ENCODE peak calls at places on chromosomes 12 and 14, in seven cellular contexts. Y, W, J, E, U, V and S are unnamed samples.

GRCh38 chr12:15494329-15495046 is 172.2 kb downstream of the PTPRO start:
- DNase-seq in W (no peak), E (no peak), U (no peak), V (no peak), J (no peak), Y (no peak), S (no peak)

GRCh38 chr12:95601626-95602025 is 50.4 kb upstream of the USP44 start:
- DNase-seq in E (no peak), Y (no peak), J (peak; percentile 94), V (no peak), W (no peak), U (no peak), S (peak; percentile 68)

GRCh38 chr12:14936224-14936861 is 2.0 kb downstream of the ERP27 start:
- DNase-seq in U (no peak), W (no peak), E (peak; percentile 79), J (no peak), V (peak; percentile 66), Y (peak; percentile 80), S (no peak)

GRCh38 chr12:108004368-108004767 is 124.7 kb upstream of the WSCD2 start:
- DNase-seq in J (no peak), U (no peak), E (peak; percentile 39), W (peak; percentile 50), Y (peak; percentile 54), V (no peak), S (no peak)

GRCh38 chr14:52080171-52080800 is 11.4 kb upstream of the NID2 start:
- DNase-seq in J (peak; percentile 77), Y (no peak), W (no peak), V (peak; percentile 71), U (no peak), E (no peak), S (peak; percentile 88)

GRCh38 chr14:38042356-38042755 is 165.3 kb upstream of the SSTR1 start:
- DNase-seq in W (no peak), J (peak; percentile 75), E (no peak), V (no peak), U (peak; percentile 19), Y (peak; percentile 87), S (peak; percentile 93)

GRCh38 chr12:2753536-2753935 is 41.2 kb upstream of the FKBP4 start:
- DNase-seq in J (no peak), U (no peak), Y (no peak), E (peak; percentile 46), W (no peak), V (no peak), S (no peak)

GRCh38 chr12:15918066-15918465 is 6.9 kb downstream of the DERA start:
- DNase-seq in W (no peak), U (no peak), E (no peak), V (no peak), Y (no peak), J (no peak), S (no peak)

GRCh38 chr14:104561661-104562495 is 17.7 kb upstream of the C14orf180 start:
- DNase-seq in V (no peak), E (no peak), W (no peak), Y (no peak), J (no peak), U (no peak), S (no peak)

GRCh38 chr14:101101456-101102056 is 198.0 kb upstream of the RTL1 start:
- DNase-seq in W (no peak), V (peak; percentile 9), E (no peak), U (no peak), J (no peak), Y (peak; percentile 83), S (no peak)

GRCh38 chr14:56271988-56272387 is 153.8 kb downstream of the PELI2 start:
- DNase-seq in W (no peak), Y (no peak), J (peak; percentile 71), E (no peak), U (no peak), V (no peak), S (no peak)

GRCh38 chr12:86526060-86526595 is 269.9 kb upstream of the MGAT4C start:
- DNase-seq in E (no peak), J (no peak), Y (no peak), U (no peak), W (no peak), V (no peak), S (no peak)

DNA sequence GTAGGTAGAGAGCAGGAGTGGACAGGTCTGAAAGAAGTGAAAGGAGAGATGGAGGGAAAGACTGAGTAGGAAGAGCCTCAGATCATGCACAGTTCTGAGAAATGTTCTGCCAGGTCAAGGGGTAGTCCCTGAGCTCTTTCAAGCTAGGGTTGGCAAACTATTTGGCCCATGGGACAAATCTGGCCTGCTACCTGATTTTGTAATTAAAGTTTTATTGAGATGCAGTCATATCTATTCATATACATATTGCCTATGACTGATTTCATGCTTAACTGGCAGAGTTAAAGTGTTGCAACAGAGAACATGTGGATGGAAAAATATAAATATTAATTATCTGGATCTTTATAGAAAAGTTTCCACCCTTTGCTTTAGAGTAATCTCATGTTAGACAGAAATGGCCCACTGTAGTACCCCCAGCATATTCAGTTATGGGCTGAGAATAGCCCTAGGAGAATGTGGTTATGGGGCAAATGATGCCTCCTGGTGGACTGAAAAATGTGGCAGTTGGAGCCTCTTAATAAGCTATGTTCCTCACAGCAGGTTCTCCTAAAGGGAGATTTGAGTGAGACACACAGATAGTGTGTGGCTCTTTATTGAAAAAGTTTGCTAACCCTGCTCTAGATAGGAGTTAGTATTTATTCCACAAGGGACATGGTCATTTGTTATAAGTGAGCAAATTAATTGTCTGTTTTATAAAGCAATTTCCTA is 476.9 kb downstream of the LRIG3 start:
- DNase-seq in E (peak; percentile 45), U (no peak), J (peak; percentile 13), V (no peak), W (no peak), Y (peak; percentile 67), S (peak; percentile 37)
- H2BK120ac ChIP-seq in E (no peak overlapping the region), U (no peak overlapping the region), J (peak overlapping the region; percentile 48), V (no peak overlapping the region), W (no peak overlapping the region), Y (no peak overlapping the region), S (no peak overlapping the region)

GRCh38 chr12:117629454-117629853 is 268.0 kb upstream of the NOS1 start:
- DNase-seq in Y (no peak), E (no peak), U (no peak), J (no peak), W (no peak), V (no peak), S (no peak)
- H2BK120ac ChIP-seq in Y (no peak overlapping the region), E (no peak overlapping the region), U (no peak overlapping the region), J (no peak overlapping the region), W (no peak overlapping the region), V (no peak overlapping the region), S (no peak overlapping the region)

DNA sequence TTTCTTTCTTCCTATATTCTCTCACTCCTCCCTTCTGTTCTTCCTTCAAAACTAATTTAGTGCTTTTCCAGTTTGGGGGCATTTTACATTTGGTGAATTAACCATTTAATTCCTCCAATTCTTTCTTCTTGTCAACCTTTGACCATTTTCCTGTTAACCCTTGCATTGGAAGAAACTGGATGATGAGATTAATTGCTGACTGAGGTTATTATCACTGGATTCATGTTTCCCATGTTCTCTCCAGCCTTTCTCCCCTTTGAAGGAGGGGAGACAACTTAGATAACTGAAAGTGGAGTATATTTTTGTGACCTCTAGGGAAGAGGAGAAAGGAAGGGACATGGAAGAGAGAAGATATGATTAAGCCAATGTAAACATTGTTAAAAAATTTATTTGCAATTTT is 70.5 kb downstream of the SLCO1A2 start:
- DNase-seq in Y (no peak), V (no peak), U (no peak), E (no peak), W (no peak), J (no peak), S (no peak)
- H2BK120ac ChIP-seq in Y (no peak overlapping the region), V (no peak overlapping the region), U (no peak overlapping the region), E (no peak overlapping the region), W (no peak overlapping the region), J (no peak overlapping the region), S (no peak overlapping the region)

DNA sequence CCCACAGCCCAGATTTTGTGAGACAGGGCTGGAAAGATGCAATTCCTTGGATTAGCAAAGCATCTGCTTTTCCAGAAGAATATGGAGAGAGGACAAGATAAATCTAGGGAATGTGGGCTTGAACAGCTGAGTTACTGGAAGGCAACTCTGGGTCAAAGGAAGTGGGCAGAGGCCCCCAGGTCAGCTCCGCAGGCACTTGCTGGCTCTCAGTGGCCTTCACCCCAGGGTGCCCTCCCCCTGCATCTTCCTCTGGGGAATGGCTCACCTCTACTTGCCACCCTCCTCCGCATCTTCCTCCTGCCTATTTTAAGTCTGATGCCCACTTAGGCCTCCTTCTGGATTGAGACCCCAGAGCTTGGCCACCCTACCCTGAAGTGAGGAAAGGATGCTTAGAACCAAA is 10.5 kb upstream of the PNMA1 start:
- DNase-seq in J (no peak), U (no peak), W (no peak), E (no peak), V (no peak), Y (no peak), S (no peak)
- H2BK120ac ChIP-seq in J (peak overlapping the region; percentile 29), U (no peak overlapping the region), W (no peak overlapping the region), E (no peak overlapping the region), V (no peak overlapping the region), Y (no peak overlapping the region), S (peak overlapping the region; percentile 30)

GRCh38 chr14:61320806-61321384 is 484 bp upstream of the PRKCH start:
- DNase-seq in Y (no peak), V (peak; percentile 57), J (no peak), E (no peak), W (no peak), U (no peak), S (no peak)

GRCh38 chr14:61322011-61322798 is 826 bp downstream of the PRKCH start:
- DNase-seq in J (no peak), W (no peak), Y (no peak), U (no peak), E (peak; percentile 38), V (peak; percentile 74), S (no peak)

GRCh38 chr14:61319086-61319485 is 2.3 kb upstream of the PRKCH start:
- DNase-seq in W (no peak), V (no peak), J (no peak), Y (no peak), E (no peak), U (no peak), S (no peak)

GRCh38 chr14:61321385-61322010 is at the start of gene PRKCH:
- DNase-seq in E (peak; percentile 74), Y (peak; percentile 89), U (peak; percentile 36), J (peak; percentile 25), W (peak; percentile 23), V (peak; percentile 87), S (peak; percentile 17)

DNA sequence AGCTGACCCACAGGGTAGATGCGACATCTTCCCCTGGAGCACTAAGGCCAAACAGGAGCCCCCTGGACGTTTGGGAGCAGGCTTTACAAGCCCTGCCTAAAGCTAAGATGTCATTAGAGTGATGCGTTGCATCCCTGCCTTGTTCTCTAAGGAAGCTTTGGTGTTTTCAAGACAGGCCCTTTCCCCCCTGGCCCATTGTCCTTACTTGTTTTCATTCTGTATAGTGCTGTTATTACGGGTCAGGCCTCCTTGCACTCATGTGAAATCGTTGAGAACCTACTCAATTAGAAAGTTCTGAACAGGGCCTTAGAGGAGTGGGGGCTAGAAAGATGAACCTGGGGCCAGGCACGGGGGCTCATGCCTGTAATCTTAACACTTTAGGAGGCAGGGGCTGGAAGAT is 1.7 kb upstream of the PRKCH start:
- DNase-seq in V (no peak), E (no peak), J (no peak), U (no peak), Y (no peak), W (no peak), S (no peak)
- H2BK120ac ChIP-seq in V (peak overlapping the region; percentile 30), E (no peak overlapping the region), J (no peak overlapping the region), U (no peak overlapping the region), Y (no peak overlapping the region), W (no peak overlapping the region), S (no peak overlapping the region)

DNA sequence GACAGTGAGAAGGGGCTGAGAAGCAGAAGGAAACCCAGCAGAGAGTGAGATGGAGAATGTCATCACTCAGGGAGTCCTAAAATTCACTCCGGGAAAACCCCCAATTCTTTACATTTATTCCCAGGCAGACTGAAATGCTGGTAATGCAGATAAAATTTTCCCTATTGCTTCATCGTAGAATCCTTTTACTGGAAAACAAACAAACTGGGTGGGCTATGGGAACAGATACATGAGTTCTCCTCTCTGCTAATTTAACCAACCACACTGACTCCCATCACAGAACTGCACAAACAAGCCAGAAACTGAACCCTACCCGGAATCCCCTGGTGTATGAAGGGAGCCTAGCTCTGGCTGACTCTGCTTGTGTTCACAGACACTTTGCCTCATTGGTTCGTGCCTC is 20.9 kb downstream of the HEBP1 start:
- DNase-seq in W (no peak), V (peak; percentile 67), U (no peak), J (peak; percentile 81), E (no peak), Y (no peak), S (peak; percentile 89)
- H2BK120ac ChIP-seq in W (no peak overlapping the region), V (no peak overlapping the region), U (no peak overlapping the region), J (peak overlapping the region; percentile 26), E (no peak overlapping the region), Y (no peak overlapping the region), S (no peak overlapping the region)